ENCODE peak calls at places on chromosome 4, in five cellular contexts. L, N, R, Q and M are unnamed samples.

GRCh38 chr4:8355864-8356565 is 84.5 kb downstream of the ACOX3 start:
- DNase-seq in R (no peak), L (no peak), N (no peak), Q (no peak), M (no peak)

GRCh38 chr4:6222761-6223292 is 22.5 kb upstream of the JAKMIP1 start:
- DNase-seq in L (no peak), R (no peak), N (no peak), Q (no peak), M (no peak)

GRCh38 chr4:78707268-78707667 is 68.9 kb upstream of the BMP2K start:
- DNase-seq in L (no peak), N (no peak), Q (no peak), R (no peak), M (no peak)

GRCh38 chr4:175394213-175394612 is 417.9 kb downstream of the GPM6A start:
- DNase-seq in Q (no peak), R (no peak), N (no peak), L (no peak), M (no peak)

GRCh38 chr4:95392886-95393285 is 155.9 kb downstream of the UNC5C start:
- DNase-seq in L (no peak), R (no peak), Q (no peak), N (no peak), M (no peak)

GRCh38 chr4:8574796-8575370 is 5.3 kb upstream of the GPR78 start:
- DNase-seq in N (no peak), L (no peak), R (no peak), Q (no peak), M (no peak)

GRCh38 chr4:88419874-88420273 is 37.0 kb upstream of the HERC5 start:
- DNase-seq in N (no peak), R (no peak), Q (no peak), L (no peak), M (no peak)

GRCh38 chr4:52713456-52713937 is 37.7 kb downstream of the ERVMER34-1 start:
- DNase-seq in R (no peak), Q (no peak), L (no peak), N (no peak), M (no peak)

GRCh38 chr4:82823062-82823461 is 24.5 kb upstream of the SCD5 start:
- DNase-seq in L (no peak), N (no peak), Q (no peak), R (no peak), M (no peak)

GRCh38 chr4:55444822-55445221 is 49.1 kb downstream of the TMEM165 start:
- DNase-seq in R (no peak), L (no peak), N (no peak), Q (peak), M (no peak)

GRCh38 chr4:184795214-184795844 is 30.4 kb downstream of the ACSL1 start:
- DNase-seq in N (no peak), R (no peak), Q (no peak), L (no peak), M (no peak)

GRCh38 chr4:98995183-98996055 is at the start of gene METAP1:
- DNase-seq in Q (peak), L (peak), N (peak), R (peak), M (peak)

GRCh38 chr4:14943749-14944148 is 58.5 kb upstream of the CPEB2 start:
- DNase-seq in N (no peak), L (no peak), Q (no peak), R (no peak), M (no peak)

GRCh38 chr4:170868191-170868590 is 778.4 kb upstream of the AADAT start:
- DNase-seq in R (no peak), N (no peak), Q (peak), L (no peak), M (no peak)

GRCh38 chr4:7687796-7688195 is 251.9 kb downstream of the AFAP1 start:
- DNase-seq in N (no peak), L (no peak), R (no peak), Q (no peak), M (no peak)

GRCh38 chr4:38449506-38450174 is 214.4 kb upstream of the KLF3 start:
- DNase-seq in Q (no peak), N (no peak), R (no peak), L (no peak), M (no peak)

GRCh38 chr4:10118355-10119004 is 1.9 kb upstream of the WDR1 start:
- DNase-seq in R (no peak), N (no peak), L (no peak), Q (no peak), M (no peak)

GRCh38 chr4:189124149-189124758 is 816.4 kb upstream of the FRG1 start:
- DNase-seq in Q (peak), R (no peak), N (peak), L (no peak), M (peak)

GRCh38 chr4:6942238-6942800 is 32.7 kb downstream of the TBC1D14 start:
- DNase-seq in R (peak), L (no peak), Q (peak), N (no peak), M (peak)

GRCh38 chr4:113921089-113921842 is 58.2 kb downstream of the ARSJ start:
- DNase-seq in N (no peak), Q (no peak), L (no peak), R (no peak), M (no peak)

GRCh38 chr4:67918428-67918827 is 34.6 kb upstream of the TMPRSS11D start:
- DNase-seq in L (no peak), Q (peak), R (no peak), N (peak), M (no peak)

GRCh38 chr4:147340547-147341225 is 140.2 kb upstream of the EDNRA start:
- DNase-seq in N (no peak), Q (no peak), R (no peak), L (no peak), M (no peak)

GRCh38 chr4:35939746-35940145 is 304.6 kb downstream of the ARAP2 start:
- DNase-seq in Q (no peak), N (no peak), R (no peak), L (no peak), M (no peak)

GRCh38 chr4:151806511-151806927 is 45.7 kb upstream of the GATB start:
- DNase-seq in L (no peak), N (no peak), Q (no peak), R (no peak), M (peak)

GRCh38 chr4:48970471-48970921 is 15.6 kb upstream of the CWH43 start:
- DNase-seq in Q (peak), R (no peak), L (no peak), N (no peak), M (peak)

GRCh38 chr4:186037692-186038658 is 31.0 kb upstream of the TLR3 start:
- DNase-seq in Q (peak), L (no peak), N (peak), R (no peak), M (peak)